ENCODE peak calls at places on chromosome 11, in nine cellular contexts. W is thoracic aorta; P is right cardiac atrium; F is NCI-H1105 treated with DMSO at 0.1 percent for 48 hours; X is putamen; V is sigmoid colon; C is NCI-H1092 treated with DMSO at 0.1 percent for 48 hours; L is stimulated activated naive CD8-positive, alpha-beta T cell treated with anti-CD3 and anti-CD28 coated beads, Interleukin-15, Interleukin-2, amounts not matched to agents 100 U/mL and 50 U/mL, for 24 hours; H is nephron progenitor cell. M is an unnamed sample.

GRCh38 chr11:3155691-3156258 is 9.3 kb downstream of the OSBPL5 start:
- DNase-seq in W (no peak), P (peak; percentile 46), F (no peak), X (no peak), V (peak; percentile 59), C (no peak), L (no peak), H (peak; percentile 12), M (no peak)

GRCh38 chr11:109320595-109320994 is 101.4 kb upstream of the C11orf87 start:
- DNase-seq in W (no peak), P (no peak), F (no peak), X (no peak), V (no peak), C (no peak), L (no peak), H (no peak), M (no peak)

GRCh38 chr11:44977493-44977984 is 26.9 kb upstream of the TP53I11 start:
- DNase-seq in W (no peak), P (no peak), F (no peak), X (no peak), V (no peak), C (peak; percentile 67), L (no peak), H (no peak), M (no peak)

GRCh38 chr11:130761560-130762220 is 154.6 kb downstream of the SNX19 start:
- DNase-seq in W (no peak), P (no peak), F (no peak), X (no peak), V (no peak), C (no peak), L (no peak), H (no peak), M (no peak)

GRCh38 chr11:103928040-103928555 is 108.3 kb upstream of the DDI1 start:
- DNase-seq in W (no peak), P (no peak), F (no peak), X (no peak), V (no peak), C (no peak), L (no peak), H (no peak), M (no peak)

GRCh38 chr11:19952101-19952605 is 208.1 kb downstream of the DBX1 start:
- DNase-seq in W (no peak), P (no peak), F (no peak), X (no peak), V (no peak), C (no peak), L (no peak), H (no peak), M (no peak)

GRCh38 chr11:60566773-60567172 is 51.6 kb downstream of the MS4A13 start:
- DNase-seq in W (no peak), P (no peak), F (no peak), X (no peak), V (no peak), C (no peak), L (no peak), H (no peak), M (no peak)

GRCh38 chr11:128021304-128022006 is 565.9 kb downstream of the ETS1 start:
- DNase-seq in W (no peak), P (no peak), F (peak; percentile 56), X (no peak), V (no peak), C (peak; percentile 41), L (no peak), H (peak; percentile 48), M (no peak)

GRCh38 chr11:94020777-94021615 is at the start of gene HEPHL1:
- DNase-seq in W (no peak), P (no peak), F (no peak), X (no peak), V (no peak), C (no peak), L (no peak), H (no peak), M (no peak)

GRCh38 chr11:57905439-57905838 is 118.2 kb upstream of the OR9Q1 start:
- DNase-seq in W (no peak), P (no peak), F (no peak), X (no peak), V (no peak), C (no peak), L (no peak), H (no peak), M (no peak)

GRCh38 chr11:106482920-106483761 is 405.7 kb downstream of the AASDHPPT start:
- DNase-seq in W (no peak), P (no peak), F (no peak), X (peak; percentile 65), V (no peak), C (no peak), L (no peak), H (peak; percentile 4), M (no peak)

GRCh38 chr11:86955674-86956522 is 703 bp upstream of the FZD4 start:
- DNase-seq in W (peak; percentile 38), P (peak; percentile 96), F (peak; percentile 74), X (peak; percentile 43), V (peak; percentile 93), C (peak; percentile 78), L (peak; percentile 41), H (peak; percentile 89), M (peak; percentile 88)

GRCh38 chr11:26777276-26777939 is 55.5 kb upstream of the SLC5A12 start:
- DNase-seq in W (no peak), P (no peak), F (no peak), X (no peak), V (no peak), C (no peak), L (no peak), H (no peak), M (no peak)

GRCh38 chr11:77457340-77457739 is 16.6 kb downstream of the PAK1 start:
- DNase-seq in W (no peak), P (no peak), F (no peak), X (no peak), V (no peak), C (no peak), L (no peak), H (no peak), M (no peak)

GRCh38 chr11:84747871-84748270 is 879.3 kb downstream of the DLG2 start:
- DNase-seq in W (no peak), P (no peak), F (no peak), X (no peak), V (no peak), C (no peak), L (no peak), H (no peak), M (no peak)

GRCh38 chr11:71447791-71448256 is 369 bp downstream of the DHCR7 start:
- DNase-seq in W (no peak), P (no peak), F (peak; percentile 76), X (no peak), V (no peak), C (peak; percentile 65), L (peak; percentile 51), H (peak; percentile 81), M (peak; percentile 76)

GRCh38 chr11:13772223-13773046 is 104.0 kb downstream of the FAR1 start:
- DNase-seq in W (no peak), P (no peak), F (peak; percentile 98), X (peak; percentile 61), V (no peak), C (peak; percentile 86), L (no peak), H (peak; percentile 27), M (no peak)

GRCh38 chr11:76624515-76625379 is 45.8 kb downstream of the LRRC32 start:
- DNase-seq in W (no peak), P (no peak), F (no peak), X (no peak), V (peak; percentile 52), C (no peak), L (peak; percentile 2), H (no peak), M (no peak)

GRCh38 chr11:63608353-63609345 is 5.6 kb downstream of the PLAAT3 start:
- DNase-seq in W (no peak), P (no peak), F (no peak), X (no peak), V (peak; percentile 14), C (no peak), L (peak; percentile 21), H (no peak), M (peak; percentile 47)

GRCh38 chr11:64990222-64990918 is 6.4 kb downstream of the BATF2 start:
- DNase-seq in W (no peak), P (peak; percentile 83), F (no peak), X (no peak), V (peak; percentile 74), C (no peak), L (no peak), H (peak; percentile 29), M (peak; percentile 60)

GRCh38 chr11:67032830-67033555 is 10.1 kb downstream of the SYT12 start:
- DNase-seq in W (peak; percentile 41), P (no peak), F (no peak), X (no peak), V (no peak), C (no peak), L (no peak), H (no peak), M (no peak)

M was measured in sciatic nerve.